ENCODE peak calls at places on chromosomes 16 and 17, in five cellular contexts. S is GM23248, H is spleen, P is neural progenitor cell, X is heart right ventricle. B is an unnamed sample.

GRCh38 chr17:14144513-14144912 is 75.2 kb downstream of the COX10 start:
- DNase-seq in S (peak; percentile 13), H (no peak), P (no peak), X (no peak), B (no peak)

GRCh38 chr16:70767377-70768204 is 33.4 kb downstream of the VAC14 start:
- DNase-seq in S (peak; percentile 66), H (no peak), P (no peak), X (no peak), B (no peak)

GRCh38 chr17:73334771-73335513 is 23.1 kb upstream of the CDC42EP4 start:
- DNase-seq in S (no peak), H (no peak), P (no peak), X (no peak), B (no peak)

GRCh38 chr17:31674717-31675349 is 184.2 kb downstream of the COPRS start:
- DNase-seq in S (peak; percentile 48), H (no peak), P (no peak), X (no peak), B (no peak)

GRCh38 chr17:31595076-31595475 is 203.6 kb downstream of the RAB11FIP4 start:
- DNase-seq in S (peak; percentile 86), H (peak; percentile 1), P (no peak), X (no peak), B (no peak)

GRCh38 chr16:60818471-60818870 is 1217.8 kb downstream of the CDH8 start:
- DNase-seq in S (no peak), H (no peak), P (no peak), X (no peak), B (no peak)

GRCh38 chr16:11916524-11917285 is 949 bp upstream of the GSPT1 start:
- DNase-seq in S (peak; percentile 81), H (no peak), P (no peak), X (no peak), B (no peak)

GRCh38 chr17:35795871-35796265 is 427 bp upstream of the MMP28 start:
- DNase-seq in S (no peak), H (no peak), P (no peak), X (no peak), B (no peak)

GRCh38 chr17:7313028-7313889 is 1.9 kb downstream of the GPS2 start:
- DNase-seq in S (peak; percentile 38), H (no peak), P (no peak), X (no peak), B (no peak)

GRCh38 chr16:19232988-19233387 is 52.5 kb upstream of the CLEC19A start:
- DNase-seq in S (no peak), H (no peak), P (no peak), X (no peak), B (no peak)

GRCh38 chr16:9665851-9666271 is 516.4 kb downstream of the GRIN2A start:
- DNase-seq in S (no peak), H (no peak), P (no peak), X (no peak), B (no peak)

GRCh38 chr16:84482951-84483881 is 21.2 kb downstream of the MEAK7 start:
- DNase-seq in S (no peak), H (peak; percentile 47), P (no peak), X (no peak), B (no peak)

GRCh38 chr16:3112058-3112880 is at the start of gene ZNF205:
- DNase-seq in S (peak; percentile 76), H (peak; percentile 81), P (peak; percentile 85), X (peak; percentile 80), B (peak; percentile 70)

GRCh38 chr16:50457979-50458461 is 89.2 kb upstream of the BRD7 start:
- DNase-seq in S (no peak), H (no peak), P (no peak), X (no peak), B (no peak)

GRCh38 chr16:3810818-3811217 is 69.7 kb downstream of the CREBBP start:
- DNase-seq in S (no peak), H (no peak), P (no peak), X (no peak), B (no peak)

GRCh38 chr17:74430706-74431567 is 951 bp upstream of the GPRC5C start:
- DNase-seq in S (peak; percentile 85), H (peak; percentile 81), P (peak; percentile 75), X (peak; percentile 85), B (peak; percentile 91)

GRCh38 chr17:34527121-34527907 is 52.1 kb upstream of the TMEM132E start:
- DNase-seq in S (no peak), H (no peak), P (peak; percentile 16), X (no peak), B (no peak)

GRCh38 chr16:65426484-65426883 is 304.6 kb upstream of the CDH11 start:
- DNase-seq in S (peak; percentile 33), H (no peak), P (no peak), X (no peak), B (no peak)

GRCh38 chr16:28304214-28304613 is 11.9 kb downstream of the SBK1 start:
- DNase-seq in S (peak; percentile 48), H (no peak), P (peak; percentile 77), X (peak; percentile 45), B (no peak)

GRCh38 chr17:82384730-82385429 is 13.3 kb downstream of the UTS2R start:
- DNase-seq in S (peak; percentile 79), H (no peak), P (no peak), X (peak; percentile 58), B (no peak)

GRCh38 chr16:84769416-84769815 is 50.4 kb upstream of the CRISPLD2 start:
- DNase-seq in S (no peak), H (no peak), P (no peak), X (no peak), B (no peak)

GRCh38 chr17:19453296-19453695 is 42.3 kb downstream of the RNF112 start:
- DNase-seq in S (no peak), H (no peak), P (no peak), X (no peak), B (no peak)

GRCh38 chr16:30557397-30557949 is 701 bp downstream of the ZNF764 start:
- DNase-seq in S (peak; percentile 58), H (no peak), P (peak; percentile 27), X (no peak), B (peak; percentile 35)

GRCh38 chr17:1351967-1352366 is 48.1 kb downstream of the YWHAE start:
- DNase-seq in S (no peak), H (no peak), P (no peak), X (no peak), B (no peak)
- H3K36me3 ChIP-seq in S (peaks cover 46% of the 10 kb centered on the region), H (peaks cover 48% of the 10 kb centered on the region), P (peaks cover 24% of the 10 kb centered on the region), X (peaks cover 4% of the 10 kb centered on the region), B (no peaks in the 10 kb centered on the region)

DNA sequence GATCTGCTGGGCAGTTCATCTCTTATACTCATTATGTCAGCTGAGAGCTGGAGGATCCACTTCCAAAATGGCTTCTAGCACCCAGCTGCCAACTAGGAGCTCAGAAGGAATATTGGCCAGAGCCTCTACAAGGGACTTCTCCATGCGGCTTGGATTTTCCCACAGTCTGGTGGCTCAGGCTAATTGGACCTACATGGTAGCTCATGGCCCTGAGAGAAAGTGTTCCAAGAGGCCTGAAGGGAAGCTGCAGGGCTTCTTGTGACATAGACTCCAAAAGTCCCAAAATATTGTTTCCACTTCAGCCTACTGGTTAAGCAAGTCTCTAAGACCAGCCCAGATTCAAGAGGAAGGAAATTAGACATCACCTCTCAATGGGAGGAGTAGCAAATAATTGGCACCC is 6.7 kb downstream of the NOG start:
- DNase-seq in S (no peak), H (no peak), P (no peak), X (no peak), B (no peak)
- H3K4me1 ChIP-seq in S (peaks cover 8% of the 10 kb centered on the region), H (peaks cover 27% of the 10 kb centered on the region), P (peaks cover 27% of the 10 kb centered on the region), X (peaks cover 23% of the 10 kb centered on the region), B (no peaks in the 10 kb centered on the region)

DNA sequence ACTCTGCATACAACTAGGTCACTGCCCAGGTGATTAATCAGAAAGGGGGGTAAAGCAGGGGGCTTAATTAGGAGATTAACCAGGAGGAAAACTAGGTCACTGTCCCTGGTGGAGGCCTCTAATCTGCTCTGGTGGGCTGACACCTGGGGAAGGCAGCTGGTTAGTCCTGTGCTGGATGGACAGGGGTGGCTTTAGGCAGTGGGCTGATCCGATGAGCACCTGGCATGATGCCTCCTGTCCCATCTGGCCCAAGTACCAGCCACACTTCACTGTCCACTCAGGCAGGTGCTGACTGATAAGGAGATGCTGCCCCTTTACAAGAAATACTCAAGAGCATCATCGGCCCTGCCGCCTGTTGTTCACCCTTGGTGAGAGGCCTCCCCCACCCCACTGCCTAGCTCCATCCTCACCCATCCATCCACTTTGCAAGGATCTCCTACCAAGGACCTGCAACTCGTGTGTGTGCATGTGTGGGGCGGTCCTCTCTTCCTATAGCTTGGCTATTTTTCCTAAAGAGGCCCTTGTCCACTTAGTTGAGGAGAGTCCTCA is 13.8 kb upstream of the RCVRN start:
- DNase-seq in S (no peak), H (no peak), P (no peak), X (no peak), B (no peak)
- H3K36me3 ChIP-seq in S (no peaks in the 10 kb centered on the region), H (peaks cover 36% of the 10 kb centered on the region), P (no peaks in the 10 kb centered on the region), X (no peaks in the 10 kb centered on the region), B (no peaks in the 10 kb centered on the region)

GRCh38 chr17:57034807-57035754 is 50.0 kb upstream of the AKAP1 start:
- DNase-seq in S (no peak), H (no peak), P (no peak), X (no peak), B (no peak)

GRCh38 chr17:57038486-57038885 is 46.6 kb upstream of the AKAP1 start:
- DNase-seq in S (no peak), H (no peak), P (no peak), X (no peak), B (no peak)

GRCh38 chr17:57033296-57033695 is 51.8 kb upstream of the AKAP1 start:
- DNase-seq in S (no peak), H (no peak), P (no peak), X (no peak), B (no peak)

GRCh38 chr17:57037401-57037800 is 47.6 kb upstream of the AKAP1 start:
- DNase-seq in S (no peak), H (no peak), P (no peak), X (no peak), B (no peak)

DNA sequence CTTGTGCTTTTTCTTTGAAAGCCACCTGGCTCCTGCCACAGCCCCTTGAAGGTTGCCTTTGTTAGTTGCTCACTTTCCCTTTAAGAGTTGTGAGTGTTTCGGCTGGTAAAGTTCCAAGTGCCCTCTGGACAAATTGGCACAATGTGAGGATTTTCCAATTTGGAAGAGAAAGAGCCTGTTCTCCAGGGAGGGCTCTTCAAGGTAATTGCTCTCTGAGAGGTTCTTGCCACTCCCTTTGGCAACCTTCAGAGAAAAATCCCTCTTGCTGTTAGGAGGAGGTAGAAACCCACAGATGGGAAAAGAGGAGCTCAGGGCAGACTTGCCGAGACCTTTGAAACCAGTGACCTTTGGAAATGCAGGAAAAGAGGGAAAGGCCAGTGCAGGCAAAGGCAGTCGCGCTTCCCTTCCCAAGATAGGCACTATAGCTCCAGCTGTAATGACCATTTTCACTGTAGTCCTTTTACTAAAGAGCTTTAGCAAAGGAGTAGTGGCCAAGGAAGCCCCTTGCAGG is 49.0 kb upstream of the AKAP1 start:
- DNase-seq in S (no peak), H (no peak), P (no peak), X (no peak), B (no peak)
- H3K4me1 ChIP-seq in S (no peaks in the 10 kb centered on the region), H (no peaks in the 10 kb centered on the region), P (peaks cover 6% of the 10 kb centered on the region), X (peaks cover 39% of the 10 kb centered on the region), B (no peaks in the 10 kb centered on the region)

DNA sequence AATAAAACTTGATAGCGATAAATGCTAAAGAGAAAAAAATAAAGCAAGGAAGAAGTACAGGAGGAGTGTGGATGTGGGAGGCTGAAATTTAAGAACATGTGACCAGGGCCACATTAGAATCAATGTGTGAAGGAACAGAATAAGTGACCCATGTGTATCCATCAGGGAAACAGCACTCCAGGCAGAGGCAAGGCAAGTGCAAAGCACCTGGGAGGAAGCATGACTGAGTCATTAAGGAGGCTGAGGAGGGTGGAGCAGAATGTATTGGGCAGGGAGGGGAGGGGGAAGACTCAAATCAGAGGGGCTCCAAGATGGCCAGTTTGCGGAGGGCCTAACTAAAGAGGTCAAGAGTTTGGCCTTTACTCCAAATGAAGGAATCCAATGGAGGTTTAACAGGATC is 8.0 kb downstream of the CDR2 start:
- DNase-seq in S (no peak), H (no peak), P (no peak), X (no peak), B (no peak)
- H3K36me3 ChIP-seq in S (peaks cover 36% of the 10 kb centered on the region), H (peaks cover 6% of the 10 kb centered on the region), P (peaks cover 6% of the 10 kb centered on the region), X (no peaks in the 10 kb centered on the region), B (no peaks in the 10 kb centered on the region)

GRCh38 chr17:76691379-76692191 is 19.2 kb downstream of the MXRA7 start:
- DNase-seq in S (no peak), H (no peak), P (no peak), X (no peak), B (no peak)
- H3K4me1 ChIP-seq in S (peaks cover 67% of the 10 kb centered on the region), H (peaks cover 23% of the 10 kb centered on the region), P (peaks cover 17% of the 10 kb centered on the region), X (peaks cover 100% of the 10 kb centered on the region), B (peaks cover 15% of the 10 kb centered on the region)

B was measured in uterus.